ENCODE peak calls at places on chromosome 16, in seven cellular contexts. T is A549, N is GM12878, P is endothelial cell of umbilical vein, K is K562, J is HCT116, A is H1. G is an unnamed sample.

GRCh38 chr16:4443271-4443670 is 17.6 kb downstream of the DNAJA3 start:
- DNase-seq in J (no peak), T (no peak), N (no peak), K (no peak), A (no peak), P (no peak), G (no peak)

GRCh38 chr16:974606-975312 is 4.0 kb upstream of the LMF1 start:
- DNase-seq in P (no peak), N (no peak), K (no peak), T (no peak), A (no peak), J (no peak), G (no peak)

GRCh38 chr16:56894331-56894917 is 29.4 kb downstream of the SLC12A3 start:
- DNase-seq in A (no peak), K (no peak), T (no peak), N (no peak), P (no peak), J (no peak), G (no peak)

GRCh38 chr16:13660807-13661206 is 259.1 kb upstream of the ERCC4 start:
- DNase-seq in J (no peak), K (peak), T (no peak), A (no peak), P (no peak), N (no peak), G (no peak)

GRCh38 chr16:23324727-23325126 is 22.6 kb downstream of the SCNN1B start:
- DNase-seq in J (no peak), N (no peak), A (no peak), K (no peak), T (no peak), P (no peak), G (no peak)

GRCh38 chr16:55710466-55710865 is 54.7 kb downstream of the SLC6A2 start:
- DNase-seq in K (no peak), P (no peak), A (no peak), T (no peak), N (no peak), J (no peak), G (peak)

GRCh38 chr16:49278944-49279725 is 2.5 kb downstream of the CBLN1 start:
- DNase-seq in T (no peak), A (peak), K (no peak), N (no peak), P (no peak), J (no peak), G (no peak)

GRCh38 chr16:67396775-67397450 is 3.6 kb upstream of the TPPP3 start:
- DNase-seq in T (no peak), J (no peak), A (no peak), N (no peak), P (no peak), K (no peak), G (no peak)

GRCh38 chr16:74296465-74297295 is at the start of gene PSMD7:
- DNase-seq in A (peak), J (peak), K (peak), N (peak), P (peak), T (peak), G (peak)

GRCh38 chr16:74298104-74298503 is 1.5 kb downstream of the PSMD7 start:
- DNase-seq in J (no peak), A (no peak), T (no peak), K (no peak), P (no peak), N (no peak), G (no peak)

GRCh38 chr16:74302341-74302740 is 5.7 kb downstream of the PSMD7 start:
- DNase-seq in N (no peak), K (no peak), J (no peak), T (no peak), P (no peak), A (no peak), G (no peak)

GRCh38 chr16:74296120-74296464 is 522 bp upstream of the PSMD7 start:
- DNase-seq in N (no peak), J (no peak), T (no peak), K (no peak), P (no peak), A (no peak), G (peak)

DNA sequence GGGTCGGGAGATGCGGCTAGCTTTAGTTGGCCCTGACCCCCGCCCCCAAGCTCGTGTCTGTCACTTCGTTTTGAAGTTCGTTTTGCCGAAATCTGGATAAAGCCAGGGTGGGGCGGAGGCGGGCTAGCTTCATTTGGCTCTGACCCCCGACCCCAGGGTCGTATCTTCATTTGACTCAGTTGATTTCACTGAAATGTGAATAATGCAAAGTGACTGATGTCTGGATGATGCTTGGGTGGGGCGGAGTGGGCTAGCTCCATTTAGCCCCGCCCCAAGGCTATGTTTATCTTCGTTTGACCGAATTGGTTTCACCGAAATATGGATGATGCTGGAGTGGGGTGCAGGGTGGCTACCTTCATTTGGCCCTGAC is 667 bp downstream of the PSMD7 start:
- DNase-seq in K (peak), J (no peak), N (no peak), P (peak), A (no peak), T (peak), G (peak)
- TF ChIP-seq MAX in K (no peak), J (no peak), N (no peak), P (no peak), A (no peak), T (no peak), G (no peak)

DNA sequence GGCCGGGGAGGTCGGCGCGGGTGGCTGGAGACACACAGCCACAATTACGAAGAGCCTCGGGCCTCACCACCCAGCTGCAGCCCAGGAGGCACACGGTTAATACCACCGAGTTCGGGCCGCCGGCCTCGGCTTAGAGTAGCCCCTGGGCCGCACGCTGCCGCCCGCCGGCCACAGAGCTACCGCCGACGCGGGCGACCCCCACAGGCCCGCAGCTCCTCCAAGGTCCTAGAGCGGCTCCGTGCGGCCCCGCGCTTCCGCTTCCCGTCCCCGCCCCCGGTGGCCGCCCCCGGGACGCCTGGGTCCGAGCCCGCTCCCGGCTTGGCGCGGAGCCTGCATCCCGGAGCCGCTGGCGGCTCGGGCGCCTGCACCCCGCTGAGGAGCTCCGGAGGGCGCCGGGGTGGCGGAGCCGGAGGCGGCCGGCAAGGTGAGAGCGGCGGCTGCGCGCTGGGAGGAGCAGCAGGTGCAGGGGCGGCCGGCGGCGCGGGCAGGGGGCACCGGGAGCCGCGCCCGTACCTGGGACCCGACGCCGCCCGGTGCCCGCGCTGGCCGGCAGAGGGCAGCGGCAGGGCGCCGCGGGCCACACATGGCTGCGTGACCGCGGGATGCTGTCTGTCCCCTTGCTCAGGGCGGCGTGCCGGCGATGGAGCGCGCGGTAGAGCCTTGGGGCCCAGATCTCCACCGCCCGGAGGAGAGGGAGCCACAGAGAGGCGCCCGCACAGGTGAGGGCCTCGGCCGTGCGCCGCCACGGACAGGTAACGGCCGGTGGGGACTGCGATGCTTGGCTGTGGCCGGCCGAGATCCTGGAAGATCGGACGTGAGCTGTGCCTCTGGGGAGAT is at the start of gene ZNF48:
- DNase-seq in K (peak), J (peak), P (peak), N (no peak), A (peak), T (peak), G (peak)
- TF ChIP-seq POLR2A in K (peak), J (no peak), P (peak), N (peak), A (no peak), T (peak), G (peak)

GRCh38 chr16:85569039-85569614 is 44.0 kb upstream of the GSE1 start:
- DNase-seq in J (no peak), K (peak), A (no peak), N (no peak), T (no peak), P (no peak), G (no peak)

GRCh38 chr16:85568519-85568918 is 44.6 kb upstream of the GSE1 start:
- DNase-seq in P (no peak), T (no peak), K (peak), J (no peak), N (no peak), A (no peak), G (no peak)

GRCh38 chr16:85570213-85570734 is 42.8 kb upstream of the GSE1 start:
- DNase-seq in A (no peak), N (no peak), J (peak), K (peak), P (no peak), T (no peak), G (peak)

GRCh38 chr16:85570735-85571562 is 42.2 kb upstream of the GSE1 start:
- DNase-seq in P (no peak), K (peak), N (peak), J (no peak), T (no peak), A (no peak), G (peak)

GRCh38 chr16:85569615-85570212 is 43.4 kb upstream of the GSE1 start:
- DNase-seq in N (peak), T (no peak), P (no peak), A (no peak), K (peak), J (no peak), G (peak)
- TF ChIP-seq MAX in N (no peak), T (no peak), P (no peak), A (no peak), K (peak), J (no peak), G (peak)

GRCh38 chr16:69310479-69311114 is 553 bp upstream of the VPS4A start:
- DNase-seq in T (no peak), K (no peak), N (no peak), P (no peak), J (no peak), A (no peak), G (no peak)

GRCh38 chr16:69309316-69309715 is 1.8 kb upstream of the VPS4A start:
- DNase-seq in N (no peak), P (peak), J (no peak), A (no peak), K (no peak), T (no peak), G (no peak)

GRCh38 chr16:69311533-69312388 is 611 bp downstream of the VPS4A start:
- DNase-seq in A (peak), J (no peak), T (peak), N (no peak), K (peak), P (no peak), G (peak)

GRCh38 chr16:69313469-69313868 is 2.3 kb downstream of the VPS4A start:
- DNase-seq in K (no peak), T (no peak), A (no peak), J (no peak), N (no peak), P (no peak), G (no peak)

GRCh38 chr16:69311115-69311532 is at the start of gene VPS4A:
- DNase-seq in J (peak), P (peak), N (peak), T (peak), A (peak), K (peak), G (peak)
- TF ChIP-seq POLR2A in J (peak), P (peak), N (peak), T (peak), A (peak), K (no peak), G (peak)

GRCh38 chr16:58417035-58417434 is 24.8 kb downstream of the GINS3 start:
- DNase-seq in J (no peak), T (no peak), P (no peak), N (no peak), K (no peak), A (no peak), G (no peak)

GRCh38 chr16:58418601-58419000 is 26.3 kb downstream of the GINS3 start:
- DNase-seq in A (no peak), J (no peak), T (no peak), N (no peak), K (peak), P (peak), G (peak)

GRCh38 chr16:58419241-58420012 is 27.2 kb downstream of the GINS3 start:
- DNase-seq in K (no peak), J (no peak), P (no peak), A (peak), N (no peak), T (no peak), G (no peak)

GRCh38 chr16:58418026-58418425 is 25.8 kb downstream of the GINS3 start:
- DNase-seq in A (no peak), P (no peak), T (no peak), N (no peak), K (no peak), J (no peak), G (no peak)

DNA sequence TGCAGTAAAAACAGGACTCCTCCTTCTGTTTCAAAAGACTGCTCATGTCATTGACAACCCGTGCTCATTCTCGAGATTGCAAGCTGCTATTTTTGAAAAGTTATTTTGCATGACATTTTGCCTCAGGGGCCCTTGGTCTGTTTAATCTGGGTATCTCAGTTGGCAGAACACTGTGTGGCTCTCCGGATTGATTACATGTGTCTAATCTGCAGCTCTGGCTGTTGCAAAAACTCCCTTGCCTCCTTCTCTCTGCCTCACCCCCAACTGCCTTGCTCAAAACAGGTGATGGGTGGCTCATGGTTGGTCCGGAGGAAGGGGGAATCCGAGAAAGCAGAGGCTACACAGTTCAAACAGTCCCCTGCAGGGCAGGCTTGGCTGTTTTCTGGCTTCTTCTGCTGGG is 25.3 kb downstream of the GINS3 start:
- DNase-seq in P (no peak), A (no peak), J (no peak), K (no peak), T (no peak), N (no peak), G (no peak)
- TF ChIP-seq MAX in P (no peak), A (no peak), J (no peak), K (no peak), T (no peak), N (no peak), G (no peak)

DNA sequence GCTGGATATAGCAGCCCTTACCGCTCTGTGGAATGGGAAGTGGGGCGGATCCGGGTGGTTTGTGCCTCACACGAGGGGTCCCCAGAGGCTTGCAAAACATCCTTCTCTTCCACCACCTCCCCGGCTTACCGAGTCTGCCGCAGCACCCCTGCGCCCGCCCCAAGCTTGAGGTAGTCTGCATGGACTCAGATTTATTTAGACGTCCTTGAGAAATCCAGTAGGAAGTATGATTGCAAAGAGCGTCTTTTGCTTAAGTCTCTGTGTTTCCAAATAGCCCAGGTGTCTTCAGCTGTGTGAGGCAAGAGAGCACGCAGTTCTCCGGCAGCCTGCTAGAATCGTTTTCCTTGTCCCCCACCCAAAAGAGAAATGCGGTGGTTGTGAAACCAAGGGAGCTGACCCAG is 2.4 kb downstream of the KIAA0513 start:
- DNase-seq in P (no peak), J (no peak), A (no peak), T (no peak), N (no peak), K (no peak), G (peak)
- TF ChIP-seq POLR2A in P (no peak), J (no peak), A (no peak), T (no peak), N (no peak), K (no peak), G (no peak)